ENCODE peak calls at places on chromosomes 12 and 14, in six cellular contexts. O is neuronal stem cell, L is H1, R is IMR-90, M is H9, X is mesendoderm. A is an unnamed sample.

GRCh38 chr12:14249368-14249767 is 116.1 kb upstream of the ATF7IP start:
- DNase-seq in O (peak; percentile 24), L (no peak), R (no peak), M (no peak), X (peak; percentile 75), A (no peak)

GRCh38 chr12:25404955-25405354 is 148.1 kb downstream of the LMNTD1 start:
- DNase-seq in O (no peak), L (no peak), R (no peak), M (no peak), X (peak; percentile 26), A (no peak)

GRCh38 chr14:92105073-92105844 is 1.1 kb downstream of the ATXN3 start:
- DNase-seq in O (no peak), L (no peak), R (peak; percentile 48), M (no peak), X (no peak), A (peak; percentile 75)

GRCh38 chr14:105272623-105273022 is 24.3 kb downstream of the BTBD6 start:
- DNase-seq in O (no peak), L (no peak), R (no peak), M (peak; percentile 43), X (no peak), A (no peak)

GRCh38 chr14:21100931-21101330 is at the start of gene TMEM253:
- DNase-seq in O (no peak), L (no peak), R (no peak), M (no peak), X (no peak), A (no peak)

GRCh38 chr12:54981796-54982195 is 2.8 kb downstream of the TESPA1 start:
- DNase-seq in O (no peak), L (no peak), R (no peak), M (no peak), X (no peak), A (no peak)

GRCh38 chr12:70691018-70691672 is 53.9 kb upstream of the PTPRB start:
- DNase-seq in O (no peak), L (no peak), R (peak; percentile 65), M (no peak), X (no peak), A (peak; percentile 37)

GRCh38 chr12:254912-255311 is 7.7 kb downstream of the SLC6A13 start:
- DNase-seq in O (no peak), L (no peak), R (no peak), M (no peak), X (no peak), A (no peak)

GRCh38 chr14:79836577-79836976 is 374.7 kb downstream of the DIO2 start:
- DNase-seq in O (no peak), L (no peak), R (peak; percentile 66), M (no peak), X (no peak), A (no peak)

GRCh38 chr12:49902399-49903350 is 1.0 kb downstream of the FAIM2 start:
- DNase-seq in O (peak; percentile 47), L (no peak), R (no peak), M (peak; percentile 92), X (peak; percentile 92), A (no peak)

GRCh38 chr14:91416744-91417133 is 881 bp downstream of the CCDC88C start:
- DNase-seq in O (no peak), L (no peak), R (no peak), M (no peak), X (peak; percentile 51), A (no peak)

GRCh38 chr12:42483534-42483857 is 106.0 kb downstream of the PRICKLE1 start:
- DNase-seq in O (peak; percentile 63), L (no peak), R (peak; percentile 39), M (no peak), X (no peak), A (no peak)

GRCh38 chr14:104075530-104076151 is 9.9 kb upstream of the ASPG start:
- DNase-seq in O (no peak), L (no peak), R (no peak), M (no peak), X (peak; percentile 21), A (peak; percentile 9)

GRCh38 chr12:85466906-85467305 is 186.9 kb downstream of the ALX1 start:
- DNase-seq in O (no peak), L (no peak), R (peak; percentile 3), M (no peak), X (no peak), A (peak; percentile 6)

GRCh38 chr12:108729612-108730336 is 1.5 kb downstream of the CORO1C start:
- DNase-seq in O (peak; percentile 27), L (no peak), R (no peak), M (peak; percentile 10), X (no peak), A (peak; percentile 70)

GRCh38 chr14:96267336-96267735 is 11.3 kb downstream of the BDKRB1 start:
- DNase-seq in O (no peak), L (no peak), R (peak; percentile 91), M (peak; percentile 16), X (peak; percentile 25), A (peak; percentile 56)

GRCh38 chr14:55800443-55800842 is 220.4 kb downstream of the KTN1 start:
- DNase-seq in O (no peak), L (peak; percentile 38), R (no peak), M (no peak), X (no peak), A (no peak)

GRCh38 chr14:54625158-54625557 is 58.2 kb downstream of the SAMD4A start:
- DNase-seq in O (no peak), L (no peak), R (peak; percentile 92), M (no peak), X (peak; percentile 69), A (peak; percentile 98)

GRCh38 chr12:18462437-18462836 is 201.1 kb downstream of the PIK3C2G start:
- DNase-seq in O (no peak), L (no peak), R (peak; percentile 79), M (no peak), X (no peak), A (no peak)

GRCh38 chr12:39443704-39444234 is 849 bp upstream of the KIF21A start:
- DNase-seq in O (peak; percentile 15), L (no peak), R (no peak), M (no peak), X (peak; percentile 13), A (peak; percentile 31)

GRCh38 chr14:69404478-69404877 is 6.0 kb downstream of the SLC39A9 start:
- DNase-seq in O (no peak), L (no peak), R (no peak), M (no peak), X (no peak), A (no peak)

GRCh38 chr12:1531160-1531653 is 63.2 kb downstream of the FBXL14 start:
- DNase-seq in O (no peak), L (no peak), R (no peak), M (peak; percentile 40), X (no peak), A (peak; percentile 23)

GRCh38 chr12:126349383-126349782 is 1284.1 kb downstream of the AACS start:
- DNase-seq in O (no peak), L (no peak), R (no peak), M (no peak), X (no peak), A (no peak)

GRCh38 chr12:39972119-39972518 is 133.8 kb downstream of the SLC2A13 start:
- DNase-seq in O (no peak), L (no peak), R (no peak), M (no peak), X (peak; percentile 68), A (peak; percentile 54)

GRCh38 chr12:25433581-25434325 is 119.3 kb downstream of the LMNTD1 start:
- DNase-seq in O (no peak), L (no peak), R (peak; percentile 52), M (no peak), X (peak; percentile 60), A (peak; percentile 44)

DNA sequence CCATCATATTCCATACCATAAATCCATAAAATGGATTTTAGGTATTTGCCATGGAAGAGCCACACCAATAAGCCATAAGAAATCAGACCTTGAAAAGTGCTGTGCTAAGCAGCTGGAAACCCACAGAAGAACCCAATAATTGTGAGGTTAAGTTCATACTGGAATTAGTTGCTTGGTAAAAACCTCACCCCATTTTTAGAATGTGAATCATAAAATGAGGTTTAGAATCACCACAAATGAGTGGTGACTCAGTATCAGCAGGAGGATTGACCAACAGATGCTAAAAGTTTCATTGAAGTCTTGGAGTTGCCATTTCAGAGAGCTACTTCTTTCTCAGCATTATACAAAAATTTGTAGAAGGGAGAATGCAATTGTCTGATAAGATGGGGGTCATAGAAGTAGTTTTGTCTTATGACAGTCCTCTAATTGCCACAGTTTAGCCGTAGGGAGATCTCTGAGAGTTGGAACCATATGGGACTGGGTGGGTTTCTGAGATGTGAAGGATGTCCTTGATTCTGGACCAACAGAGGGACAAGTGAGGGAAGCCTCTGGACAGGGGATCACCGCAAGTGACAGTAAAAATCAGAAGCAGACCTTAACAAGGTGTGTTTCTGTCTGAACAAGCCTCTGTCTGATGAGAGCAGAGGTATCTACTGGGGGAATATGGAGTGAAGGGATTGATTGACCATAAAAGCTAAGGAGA is 1.4 kb upstream of the STON2 start:
- DNase-seq in O (no peak), L (no peak), R (peak; percentile 64), M (no peak), X (no peak), A (peak; percentile 44)
- H2BK5ac ChIP-seq in O (no peak overlapping the region), L (no peak overlapping the region), R (no peak overlapping the region), M (no peak overlapping the region), X (no peak overlapping the region), A (no peak overlapping the region)

GRCh38 chr12:11136075-11136474 is 1.6 kb upstream of the TAS2R30 start:
- DNase-seq in O (no peak), L (no peak), R (no peak), M (no peak), X (no peak), A (no peak)

GRCh38 chr12:11134300-11134699 is at the start of gene TAS2R30:
- DNase-seq in O (no peak), L (no peak), R (no peak), M (no peak), X (no peak), A (no peak)

GRCh38 chr12:11133162-11133561 is 1.3 kb downstream of the TAS2R30 start:
- DNase-seq in O (no peak), L (no peak), R (no peak), M (no peak), X (no peak), A (no peak)

GRCh38 chr12:11130999-11131398 is 3.4 kb downstream of the TAS2R30 start:
- DNase-seq in O (no peak), L (no peak), R (no peak), M (no peak), X (no peak), A (no peak)

DNA sequence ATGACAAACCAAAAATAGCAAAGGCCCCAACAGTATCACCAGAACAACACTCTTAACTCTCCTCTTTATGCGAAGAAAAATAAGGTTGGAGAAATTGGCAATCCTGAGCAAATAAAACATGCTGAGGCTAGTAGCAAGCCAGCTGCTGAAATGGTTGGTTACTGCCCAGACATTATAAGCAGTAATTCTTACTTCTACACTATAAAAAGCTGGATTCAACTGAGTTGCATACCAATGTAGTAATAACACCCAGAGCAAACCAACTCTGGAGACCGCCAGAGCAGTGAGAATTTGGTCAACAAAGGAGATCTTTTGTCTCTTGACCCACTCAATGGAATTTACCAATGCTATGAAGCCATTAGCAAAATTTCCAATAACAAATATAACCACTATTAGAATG is 628 bp downstream of the TAS2R30 start:
- DNase-seq in O (no peak), L (no peak), R (no peak), M (no peak), X (no peak), A (no peak)
- H2BK15ac ChIP-seq in O (no peak overlapping the region), L (no peak overlapping the region), R (no peak overlapping the region), M (no peak overlapping the region), X (no peak overlapping the region), A (no peak overlapping the region)

GRCh38 chr12:115870527-115870926 is 407.0 kb downstream of the MED13L start:
- DNase-seq in O (no peak), L (no peak), R (no peak), M (no peak), X (peak; percentile 39), A (no peak)
- H2BK5ac ChIP-seq in O (no peak overlapping the region), L (no peak overlapping the region), R (no peak overlapping the region), M (no peak overlapping the region), X (no peak overlapping the region), A (no peak overlapping the region)

GRCh38 chr14:61769893-61770292 is 7.7 kb downstream of the SNAPC1 start:
- DNase-seq in O (no peak), L (no peak), R (no peak), M (no peak), X (no peak), A (no peak)
- H2BK15ac ChIP-seq in O (no peak overlapping the region), L (no peak overlapping the region), R (no peak overlapping the region), M (no peak overlapping the region), X (no peak overlapping the region), A (no peak overlapping the region)